ENCODE peak calls at places on chromosomes 1 and 21, in ten cellular contexts. Y, U, H, A, L, Q, O, M, Z and D are unnamed samples.

GRCh38 chr21:43845386-43845785 is 19.6 kb upstream of the AGPAT3 start:
- DNase-seq in Y (no peak), U (no peak), H (no peak), A (no peak), L (no peak), Q (no peak), O (no peak), M (no peak), Z (no peak), D (no peak)

GRCh38 chr1:91650764-91651163 is 150.1 kb downstream of the CDC7 start:
- DNase-seq in Y (peak), U (peak), H (peak), A (peak), L (no peak), Q (peak), O (no peak), M (no peak), Z (no peak), D (peak)

GRCh38 chr1:240888039-240888786 is 276.3 kb upstream of the GREM2 start:
- DNase-seq in Y (peak), U (no peak), H (peak), A (no peak), L (peak), Q (no peak), O (no peak), M (no peak), Z (peak), D (no peak)

GRCh38 chr1:34441661-34442060 is 265.0 kb downstream of the C1orf94 start:
- DNase-seq in Y (no peak), U (no peak), H (no peak), A (no peak), L (no peak), Q (no peak), O (no peak), M (no peak), Z (peak), D (no peak)

GRCh38 chr1:154157520-154158306 is 2.8 kb upstream of the NUP210L start:
- DNase-seq in Y (no peak), U (no peak), H (no peak), A (peak), L (no peak), Q (no peak), O (no peak), M (no peak), Z (no peak), D (no peak)

GRCh38 chr1:5904551-5904950 is 87.7 kb downstream of the NPHP4 start:
- DNase-seq in Y (no peak), U (no peak), H (no peak), A (no peak), L (no peak), Q (no peak), O (no peak), M (no peak), Z (no peak), D (no peak)

GRCh38 chr1:173474097-173474779 is 2.9 kb upstream of the PRDX6 start:
- DNase-seq in Y (peak), U (no peak), H (no peak), A (peak), L (no peak), Q (no peak), O (no peak), M (no peak), Z (no peak), D (no peak)

GRCh38 chr1:57091642-57092041 is 125.8 kb upstream of the C8B start:
- DNase-seq in Y (no peak), U (no peak), H (no peak), A (no peak), L (no peak), Q (no peak), O (no peak), M (no peak), Z (no peak), D (no peak)

GRCh38 chr1:87249803-87250202 is 78.9 kb upstream of the LMO4 start:
- DNase-seq in Y (no peak), U (no peak), H (no peak), A (no peak), L (no peak), Q (no peak), O (no peak), M (no peak), Z (no peak), D (no peak)

GRCh38 chr1:2481885-2482284 is 5.8 kb downstream of the PLCH2 start:
- DNase-seq in Y (no peak), U (no peak), H (no peak), A (peak), L (peak), Q (no peak), O (no peak), M (no peak), Z (no peak), D (no peak)

GRCh38 chr1:24112381-24113169 is 640 bp upstream of the MYOM3 start:
- DNase-seq in Y (peak), U (peak), H (peak), A (peak), L (peak), Q (peak), O (no peak), M (peak), Z (peak), D (no peak)

GRCh38 chr1:91745649-91746383 is 140.1 kb downstream of the TGFBR3 start:
- DNase-seq in Y (no peak), U (no peak), H (no peak), A (no peak), L (no peak), Q (no peak), O (no peak), M (no peak), Z (no peak), D (no peak)

GRCh38 chr1:184685116-184685515 is 69.5 kb downstream of the EDEM3 start:
- DNase-seq in Y (peak), U (no peak), H (no peak), A (no peak), L (no peak), Q (no peak), O (no peak), M (no peak), Z (no peak), D (no peak)

GRCh38 chr1:226001852-226002666 is 2.9 kb upstream of the SDE2 start:
- DNase-seq in Y (peak), U (no peak), H (peak), A (peak), L (peak), Q (peak), O (peak), M (peak), Z (no peak), D (no peak)

GRCh38 chr1:1118011-1118892 is 2.4 kb upstream of the C1orf159 start:
- DNase-seq in Y (peak), U (no peak), H (no peak), A (no peak), L (no peak), Q (no peak), O (no peak), M (no peak), Z (no peak), D (no peak)

GRCh38 chr21:34567574-34567973 is 47.3 kb downstream of the RCAN1 start:
- DNase-seq in Y (no peak), U (no peak), H (no peak), A (no peak), L (no peak), Q (no peak), O (no peak), M (no peak), Z (no peak), D (no peak)

GRCh38 chr21:44927587-44928461 is 7.1 kb upstream of the ITGB2 start:
- DNase-seq in Y (peak), U (no peak), H (peak), A (peak), L (no peak), Q (no peak), O (no peak), M (no peak), Z (no peak), D (no peak)

GRCh38 chr1:8510041-8510823 is 192.3 kb downstream of the SLC45A1 start:
- DNase-seq in Y (peak), U (peak), H (peak), A (peak), L (no peak), Q (no peak), O (no peak), M (peak), Z (no peak), D (no peak)

GRCh38 chr1:64183985-64184440 is 19.4 kb upstream of the UBE2U start:
- DNase-seq in Y (no peak), U (no peak), H (peak), A (peak), L (no peak), Q (no peak), O (no peak), M (no peak), Z (no peak), D (no peak)

GRCh38 chr1:65694933-65695332 is 97.8 kb upstream of the PDE4B start:
- DNase-seq in Y (no peak), U (no peak), H (no peak), A (no peak), L (no peak), Q (no peak), O (no peak), M (no peak), Z (no peak), D (no peak)

GRCh38 chr1:23103001-23103879 is 65.4 kb downstream of the LUZP1 start:
- DNase-seq in Y (peak), U (no peak), H (no peak), A (peak), L (no peak), Q (no peak), O (no peak), M (no peak), Z (no peak), D (no peak)

GRCh38 chr21:17406202-17406601 is 106.6 kb upstream of the CXADR start:
- DNase-seq in Y (no peak), U (no peak), H (no peak), A (no peak), L (no peak), Q (no peak), O (no peak), M (no peak), Z (no peak), D (peak)

GRCh38 chr1:94922756-94923465 is 4.0 kb downstream of the CNN3 start:
- DNase-seq in Y (no peak), U (no peak), H (no peak), A (peak), L (no peak), Q (no peak), O (no peak), M (no peak), Z (no peak), D (no peak)
- H3K4me3 ChIP-seq in Y (no peak), U (peak), H (peak), A (peak), L (no peak), Q (peak), O (peak), M (peak), Z (no peak), D (peak)

GRCh38 chr1:176445402-176445801 is 17.6 kb upstream of the PAPPA2 start:
- DNase-seq in Y (no peak), U (no peak), H (no peak), A (no peak), L (no peak), Q (no peak), O (no peak), M (no peak), Z (no peak), D (no peak)

GRCh38 chr1:176440176-176440575 is 22.8 kb upstream of the PAPPA2 start:
- DNase-seq in Y (no peak), U (no peak), H (no peak), A (no peak), L (no peak), Q (no peak), O (no peak), M (no peak), Z (no peak), D (no peak)

GRCh38 chr1:176448340-176448739 is 14.6 kb upstream of the PAPPA2 start:
- DNase-seq in Y (no peak), U (no peak), H (no peak), A (no peak), L (no peak), Q (no peak), O (no peak), M (no peak), Z (no peak), D (no peak)

GRCh38 chr1:176444286-176444685 is 18.7 kb upstream of the PAPPA2 start:
- DNase-seq in Y (no peak), U (no peak), H (no peak), A (no peak), L (no peak), Q (no peak), O (no peak), M (no peak), Z (no peak), D (no peak)
- TF ChIP-seq CTCF in Y (no peak), U (no peak), H (no peak), A (no peak), L (no peak), Q (peak), O (no peak), M (no peak), Z (peak), D (no peak)

DNA sequence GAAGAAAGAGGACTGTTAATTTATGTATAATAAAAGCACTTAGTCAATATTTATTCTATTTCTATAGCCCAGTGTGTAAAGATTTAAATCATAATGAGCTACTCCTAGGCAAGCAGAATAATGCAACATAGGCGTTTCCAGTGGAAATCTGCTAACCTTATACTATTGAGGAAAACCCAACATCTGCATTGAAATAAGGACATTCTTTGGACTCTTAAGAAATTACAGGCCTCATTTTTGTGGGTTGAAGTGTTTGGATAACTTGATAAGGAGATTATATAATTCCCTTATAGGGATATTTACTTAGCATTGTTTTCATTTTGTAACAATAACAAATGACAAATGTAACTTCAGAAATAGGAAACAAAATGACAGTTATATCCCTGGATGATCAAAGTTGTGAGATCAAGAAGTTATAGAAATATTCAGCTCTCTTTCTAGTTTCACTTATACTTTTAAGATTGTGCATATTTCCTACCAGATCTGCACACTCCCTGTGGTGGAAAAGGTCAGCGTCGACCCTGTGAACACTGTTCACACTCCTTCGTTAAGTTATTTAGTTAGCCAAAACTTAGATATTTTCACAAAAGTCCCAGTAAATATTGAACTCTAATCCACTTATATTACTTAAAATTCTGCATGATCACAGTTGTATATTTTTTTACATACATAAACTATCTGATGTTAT is 284.4 kb upstream of the C1orf105 start:
- DNase-seq in Y (no peak), U (peak), H (peak), A (peak), L (no peak), Q (no peak), O (no peak), M (no peak), Z (no peak), D (peak)
- H3K4me3 ChIP-seq in Y (no peak), U (no peak), H (no peak), A (no peak), L (no peak), Q (no peak), O (no peak), M (no peak), Z (no peak), D (no peak)

GRCh38 chr1:110132682-110133081 is 17.6 kb upstream of the SLC6A17 start:
- DNase-seq in Y (no peak), U (no peak), H (no peak), A (no peak), L (no peak), Q (no peak), O (no peak), M (no peak), Z (no peak), D (no peak)

GRCh38 chr1:110133436-110133835 is 16.9 kb upstream of the SLC6A17 start:
- DNase-seq in Y (no peak), U (no peak), H (no peak), A (peak), L (no peak), Q (no peak), O (no peak), M (peak), Z (no peak), D (no peak)

GRCh38 chr1:110130989-110131388 is 18.7 kb downstream of the UBL4B start:
- DNase-seq in Y (no peak), U (no peak), H (no peak), A (no peak), L (no peak), Q (no peak), O (no peak), M (no peak), Z (no peak), D (no peak)

GRCh38 chr1:110134050-110134595 is 16.2 kb upstream of the SLC6A17 start:
- DNase-seq in Y (no peak), U (no peak), H (peak), A (no peak), L (no peak), Q (no peak), O (no peak), M (no peak), Z (no peak), D (no peak)

DNA sequence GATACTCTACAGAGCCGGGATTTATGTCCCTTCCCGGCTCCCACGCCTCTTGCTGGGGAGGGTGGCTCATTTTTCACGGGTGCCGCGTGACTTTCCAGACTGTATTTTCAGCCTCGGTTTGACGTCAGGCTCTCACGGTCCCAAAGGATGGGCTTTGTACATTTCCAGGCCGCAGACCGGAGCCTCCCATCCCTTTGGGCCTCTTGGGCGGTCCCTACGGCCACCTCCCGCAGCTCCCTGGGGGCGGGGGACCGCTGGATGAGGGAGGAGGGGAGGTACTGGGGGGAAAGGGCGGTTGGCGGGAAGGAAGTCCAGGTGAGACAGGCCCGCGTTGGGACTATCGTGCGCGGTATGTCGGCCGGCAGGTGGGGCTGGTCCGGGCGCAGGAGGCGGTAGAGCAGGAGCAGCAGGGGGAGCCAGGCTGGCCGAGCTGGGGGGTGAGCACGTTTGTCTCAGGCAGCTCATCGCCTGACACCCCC is 17.9 kb downstream of the UBL4B start:
- DNase-seq in Y (no peak), U (no peak), H (no peak), A (peak), L (no peak), Q (no peak), O (no peak), M (peak), Z (peak), D (no peak)
- TF ChIP-seq CTCF in Y (no peak), U (peak), H (no peak), A (peak), L (no peak), Q (peak), O (no peak), M (peak), Z (peak), D (peak)

DNA sequence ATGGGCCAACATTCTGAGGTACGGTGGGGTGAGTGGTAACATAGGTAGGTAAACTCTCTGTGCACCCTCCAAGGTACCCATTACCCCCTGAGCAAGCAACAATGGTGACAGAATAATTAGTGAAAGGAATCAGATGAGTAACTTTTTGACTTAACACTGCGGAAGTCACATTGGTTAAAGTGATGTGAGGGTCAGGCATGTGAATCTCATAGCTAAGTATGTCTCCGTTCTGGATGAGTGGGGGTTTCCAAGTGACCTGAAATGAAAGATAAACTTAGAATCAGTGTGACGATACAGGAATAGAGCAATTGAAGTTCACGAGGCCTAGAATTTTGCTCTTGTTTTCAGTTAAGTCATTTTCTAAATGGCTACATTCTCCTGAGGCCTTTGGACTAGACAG is 311.7 kb downstream of the KCTD3 start:
- DNase-seq in Y (no peak), U (no peak), H (no peak), A (no peak), L (no peak), Q (no peak), O (no peak), M (no peak), Z (no peak), D (no peak)
- H3K4me3 ChIP-seq in Y (no peak), U (no peak), H (no peak), A (no peak), L (no peak), Q (no peak), O (no peak), M (no peak), Z (no peak), D (no peak)

GRCh38 chr1:103783944-103784377 is 34.3 kb downstream of the AMY1C start:
- DNase-seq in Y (no peak), U (no peak), H (no peak), A (no peak), L (no peak), Q (no peak), O (no peak), M (no peak), Z (no peak), D (no peak)

GRCh38 chr1:103790172-103790571 is 40.5 kb downstream of the AMY1C start:
- DNase-seq in Y (no peak), U (no peak), H (no peak), A (no peak), L (no peak), Q (no peak), O (no peak), M (no peak), Z (no peak), D (no peak)

DNA sequence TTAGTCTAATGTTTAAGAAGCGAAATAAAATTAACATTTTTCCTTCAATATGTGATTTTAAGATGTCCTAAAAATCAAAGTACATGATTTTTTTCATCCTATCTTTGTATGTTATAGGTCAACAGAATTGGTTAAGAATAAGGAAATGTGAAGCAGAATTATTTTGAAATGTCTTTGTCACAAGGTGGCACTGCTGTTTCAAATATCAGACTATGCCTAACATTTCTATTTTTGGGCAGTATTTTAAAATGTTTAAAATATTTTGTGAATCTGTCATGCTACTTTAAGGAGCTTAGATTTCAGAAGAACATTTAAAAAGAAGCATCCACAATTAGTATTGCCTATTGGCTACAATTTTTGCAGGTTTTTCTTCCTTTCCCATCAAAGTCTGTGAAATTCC is 38.7 kb downstream of the AMY1C start:
- DNase-seq in Y (no peak), U (no peak), H (peak), A (peak), L (no peak), Q (no peak), O (no peak), M (no peak), Z (peak), D (peak)
- TF ChIP-seq CTCF in Y (no peak), U (no peak), H (no peak), A (no peak), L (peak), Q (peak), O (no peak), M (peak), Z (no peak), D (peak)

GRCh38 chr21:31760931-31761330 is 29.0 kb upstream of the SCAF4 start:
- DNase-seq in Y (no peak), U (no peak), H (no peak), A (no peak), L (no peak), Q (no peak), O (no peak), M (no peak), Z (no peak), D (no peak)

GRCh38 chr21:31771685-31772084 is 39.8 kb upstream of the SCAF4 start:
- DNase-seq in Y (no peak), U (no peak), H (no peak), A (no peak), L (no peak), Q (no peak), O (no peak), M (no peak), Z (no peak), D (no peak)

GRCh38 chr21:31768720-31769119 is 36.8 kb upstream of the SCAF4 start:
- DNase-seq in Y (no peak), U (no peak), H (no peak), A (no peak), L (no peak), Q (no peak), O (no peak), M (no peak), Z (no peak), D (no peak)

DNA sequence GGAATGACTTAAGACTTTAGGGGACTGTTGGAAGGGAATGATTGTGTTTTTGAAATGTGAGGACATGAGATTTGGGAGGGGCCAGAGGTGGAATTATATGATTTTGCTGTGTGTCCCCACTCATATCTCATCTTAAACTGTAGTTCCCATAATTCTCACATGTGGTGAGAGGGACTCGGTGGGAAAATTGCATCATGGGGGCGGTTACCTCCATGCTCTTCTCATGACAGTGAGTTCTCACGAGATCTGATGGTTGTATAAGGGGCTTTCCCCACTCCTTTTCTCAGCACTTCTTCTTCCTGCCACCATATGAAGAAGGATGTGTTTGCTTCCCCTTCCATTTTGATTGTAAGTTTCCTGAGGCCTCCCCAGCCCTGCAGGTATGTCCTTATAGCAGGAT is 35.0 kb upstream of the SCAF4 start:
- DNase-seq in Y (no peak), U (no peak), H (no peak), A (no peak), L (no peak), Q (no peak), O (no peak), M (no peak), Z (no peak), D (no peak)
- H3K4me3 ChIP-seq in Y (no peak), U (no peak), H (no peak), A (no peak), L (no peak), Q (no peak), O (no peak), M (no peak), Z (no peak), D (no peak)